ENCODE peak calls at places on chromosomes 12 and 14, in seven cellular contexts. R is HuH-7.5; B is pons; Q is substantia nigra; S is suprapubic skin; Z is stimulated activated CD8-positive, alpha-beta memory T cell treated with anti-CD3 and anti-CD28 coated beads, Interleukin-4, amount 100 ng/mL, for 1 hour; L is nephron progenitor cell. G is an unnamed sample.

GRCh38 chr12:131436922-131437705 is 273.8 kb upstream of the SFSWAP start:
- DNase-seq in R (no peak), B (no peak), Q (no peak), S (no peak), Z (no peak), L (no peak), G (no peak)

GRCh38 chr12:3748620-3749019 is 4.3 kb downstream of the CRACR2A start:
- DNase-seq in R (no peak), B (no peak), Q (no peak), S (no peak), Z (no peak), L (no peak), G (no peak)

GRCh38 chr14:94043111-94043755 is 17.1 kb downstream of the OTUB2 start:
- DNase-seq in R (no peak), B (no peak), Q (no peak), S (no peak), Z (no peak), L (no peak), G (no peak)

GRCh38 chr12:26156201-26156871 is 31.5 kb upstream of the BHLHE41 start:
- DNase-seq in R (no peak), B (no peak), Q (no peak), S (no peak), Z (no peak), L (no peak), G (no peak)

GRCh38 chr12:105933671-105934665 is 204.8 kb downstream of the NUAK1 start:
- DNase-seq in R (no peak), B (no peak), Q (no peak), S (no peak), Z (no peak), L (no peak), G (no peak)

GRCh38 chr12:100674009-100674888 is 100.8 kb downstream of the GAS2L3 start:
- DNase-seq in R (no peak), B (no peak), Q (no peak), S (no peak), Z (no peak), L (no peak), G (no peak)

GRCh38 chr14:100238419-100239199 is at the start of gene YY1:
- DNase-seq in R (peak), B (peak), Q (peak), S (peak), Z (peak), L (peak), G (peak)

GRCh38 chr14:62329427-62329826 is 567.2 kb downstream of the SNAPC1 start:
- DNase-seq in R (no peak), B (no peak), Q (no peak), S (no peak), Z (no peak), L (no peak), G (no peak)

GRCh38 chr14:92568621-92569479 is 55.3 kb downstream of the RIN3 start:
- DNase-seq in R (no peak), B (no peak), Q (no peak), S (no peak), Z (no peak), L (no peak), G (no peak)

GRCh38 chr12:53048780-53049401 is 974 bp upstream of the TNS2 start:
- DNase-seq in R (peak), B (peak), Q (no peak), S (peak), Z (no peak), L (peak), G (peak)

GRCh38 chr12:4172999-4173398 is 100.6 kb upstream of the CCND2 start:
- DNase-seq in R (no peak), B (no peak), Q (no peak), S (no peak), Z (no peak), L (no peak), G (no peak)

GRCh38 chr12:113083863-113084430 is 27.4 kb downstream of the DTX1 start:
- DNase-seq in R (no peak), B (no peak), Q (no peak), S (no peak), Z (no peak), L (no peak), G (no peak)

GRCh38 chr12:132282950-132283771 is 46.2 kb downstream of the GALNT9 start:
- DNase-seq in R (no peak), B (no peak), Q (no peak), S (no peak), Z (no peak), L (peak), G (no peak)

GRCh38 chr14:74488788-74489397 is 4.2 kb downstream of the NPC2 start:
- DNase-seq in R (no peak), B (no peak), Q (no peak), S (no peak), Z (no peak), L (no peak), G (no peak)

GRCh38 chr14:91926131-91926890 is 21.2 kb downstream of the FBLN5 start:
- DNase-seq in R (no peak), B (no peak), Q (no peak), S (no peak), Z (no peak), L (no peak), G (no peak)

GRCh38 chr12:117640511-117640910 is 279.1 kb upstream of the NOS1 start:
- DNase-seq in R (no peak), B (no peak), Q (no peak), S (no peak), Z (no peak), L (no peak), G (no peak)

GRCh38 chr14:102829106-102829505 is 51.9 kb downstream of the TRAF3 start:
- DNase-seq in R (no peak), B (no peak), Q (no peak), S (no peak), Z (no peak), L (no peak), G (no peak)

GRCh38 chr12:3951380-3952135 is 78.4 kb upstream of the PARP11 start:
- DNase-seq in R (no peak), B (no peak), Q (no peak), S (no peak), Z (no peak), L (no peak), G (no peak)

GRCh38 chr12:78680596-78680995 is 184.0 kb upstream of the SYT1 start:
- DNase-seq in R (no peak), B (no peak), Q (no peak), S (no peak), Z (no peak), L (no peak), G (no peak)

GRCh38 chr12:80064951-80065350 is 34.4 kb upstream of the OTOGL start:
- DNase-seq in R (no peak), B (no peak), Q (no peak), S (no peak), Z (no peak), L (no peak), G (no peak)

GRCh38 chr12:82225871-82226270 is 132.3 kb downstream of the CCDC59 start:
- DNase-seq in R (no peak), B (no peak), Q (no peak), S (no peak), Z (no peak), L (no peak), G (no peak)

GRCh38 chr12:108896331-108896730 is 16.4 kb downstream of the DAO start:
- DNase-seq in R (no peak), B (no peak), Q (no peak), S (no peak), Z (no peak), L (no peak), G (no peak)

GRCh38 chr14:32932921-32933622 is 5.6 kb upstream of the NPAS3 start:
- DNase-seq in R (no peak), B (no peak), Q (no peak), S (no peak), Z (no peak), L (peak), G (no peak)

GRCh38 chr14:52031781-52032180 is 37.1 kb downstream of the NID2 start:
- DNase-seq in R (no peak), B (no peak), Q (no peak), S (no peak), Z (no peak), L (no peak), G (no peak)

GRCh38 chr12:102535306-102535705 is 54.9 kb upstream of the IGF1 start:
- DNase-seq in R (no peak), B (no peak), Q (no peak), S (no peak), Z (no peak), L (no peak), G (no peak)

GRCh38 chr14:32629146-32629545 is 300.0 kb downstream of the AKAP6 start:
- DNase-seq in R (no peak), B (no peak), Q (no peak), S (no peak), Z (no peak), L (no peak), G (no peak)

GRCh38 chr14:73463411-73463810 is 5.1 kb upstream of the NUMB start:
- DNase-seq in R (no peak), B (peak), Q (no peak), S (no peak), Z (no peak), L (no peak), G (peak)

GRCh38 chr14:100419856-100420255 is 96.7 kb downstream of the SLC25A47 start:
- DNase-seq in R (no peak), B (no peak), Q (no peak), S (no peak), Z (no peak), L (peak), G (no peak)

GRCh38 chr14:98605043-98605442 is 667.0 kb downstream of the BCL11B start:
- DNase-seq in R (no peak), B (no peak), Q (no peak), S (no peak), Z (no peak), L (no peak), G (no peak)

G was measured in coronary artery.